ENCODE peak calls at places on chromosomes 4 and X, in nine cellular contexts. One of them, this sample, is unnamed.

GRCh38 chr4:67885727-67886126 is 1.9 kb upstream of the TMPRSS11D start:
- DNase-seq in ecto neural progenitor cell: no peak
- DNase-seq in NCI-H446 treated with DMSO at 0.1 percent for 48 hours: no peak
- DNase-seq in activated CD4-positive, alpha-beta T cell treated with anti-CD3 and anti-CD28 coated beads, Interleukin-2, amount 10 ng/mL, durations not matched to agents 7 days and 5 days: no peak
- DNase-seq in AG10803: peak
- DNase-seq in T follicular helper cell: no peak
- DNase-seq in SW 1271: peak
- DNase-seq in activated naive CD8-positive, alpha-beta T cell treated with anti-CD3 and anti-CD28 coated beads, Interleukin-2, amount 10 ng/mL, durations not matched to agents 7 days and 5 days: no peak
- DNase-seq in glutamatergic neuron: no peak
- DNase-seq in this sample: peak

GRCh38 chr4:57055873-57056272 is 54.3 kb downstream of the IGFBP7 start:
- DNase-seq in ecto neural progenitor cell: no peak
- DNase-seq in NCI-H446 treated with DMSO at 0.1 percent for 48 hours: peak
- DNase-seq in activated CD4-positive, alpha-beta T cell treated with anti-CD3 and anti-CD28 coated beads, Interleukin-2, amount 10 ng/mL, durations not matched to agents 7 days and 5 days: no peak
- DNase-seq in AG10803: no peak
- DNase-seq in T follicular helper cell: no peak
- DNase-seq in SW 1271: no peak
- DNase-seq in activated naive CD8-positive, alpha-beta T cell treated with anti-CD3 and anti-CD28 coated beads, Interleukin-2, amount 10 ng/mL, durations not matched to agents 7 days and 5 days: no peak
- DNase-seq in glutamatergic neuron: no peak
- DNase-seq in this sample: no peak

GRCh38 chr4:102586644-102587021 is 85.5 kb downstream of the NFKB1 start:
- DNase-seq in ecto neural progenitor cell: no peak
- DNase-seq in NCI-H446 treated with DMSO at 0.1 percent for 48 hours: no peak
- DNase-seq in activated CD4-positive, alpha-beta T cell treated with anti-CD3 and anti-CD28 coated beads, Interleukin-2, amount 10 ng/mL, durations not matched to agents 7 days and 5 days: peak
- DNase-seq in AG10803: no peak
- DNase-seq in T follicular helper cell: no peak
- DNase-seq in SW 1271: no peak
- DNase-seq in activated naive CD8-positive, alpha-beta T cell treated with anti-CD3 and anti-CD28 coated beads, Interleukin-2, amount 10 ng/mL, durations not matched to agents 7 days and 5 days: peak
- DNase-seq in glutamatergic neuron: no peak
- DNase-seq in this sample: no peak

GRCh38 chr4:67134616-67135015 is 410.7 kb downstream of the CENPC start:
- DNase-seq in ecto neural progenitor cell: no peak
- DNase-seq in NCI-H446 treated with DMSO at 0.1 percent for 48 hours: peak
- DNase-seq in activated CD4-positive, alpha-beta T cell treated with anti-CD3 and anti-CD28 coated beads, Interleukin-2, amount 10 ng/mL, durations not matched to agents 7 days and 5 days: no peak
- DNase-seq in AG10803: no peak
- DNase-seq in T follicular helper cell: no peak
- DNase-seq in SW 1271: no peak
- DNase-seq in activated naive CD8-positive, alpha-beta T cell treated with anti-CD3 and anti-CD28 coated beads, Interleukin-2, amount 10 ng/mL, durations not matched to agents 7 days and 5 days: no peak
- DNase-seq in glutamatergic neuron: no peak
- DNase-seq in this sample: peak

GRCh38 chr4:145231906-145232700 is 51.7 kb upstream of the OTUD4 start:
- DNase-seq in ecto neural progenitor cell: no peak
- DNase-seq in NCI-H446 treated with DMSO at 0.1 percent for 48 hours: no peak
- DNase-seq in activated CD4-positive, alpha-beta T cell treated with anti-CD3 and anti-CD28 coated beads, Interleukin-2, amount 10 ng/mL, durations not matched to agents 7 days and 5 days: no peak
- DNase-seq in AG10803: peak
- DNase-seq in T follicular helper cell: no peak
- DNase-seq in SW 1271: no peak
- DNase-seq in activated naive CD8-positive, alpha-beta T cell treated with anti-CD3 and anti-CD28 coated beads, Interleukin-2, amount 10 ng/mL, durations not matched to agents 7 days and 5 days: no peak
- DNase-seq in glutamatergic neuron: no peak
- DNase-seq in this sample: peak

GRCh38 chrX:13092455-13092941 is 48.1 kb upstream of the FAM9C start:
- DNase-seq in ecto neural progenitor cell: no peak
- DNase-seq in NCI-H446 treated with DMSO at 0.1 percent for 48 hours: no peak
- DNase-seq in activated CD4-positive, alpha-beta T cell treated with anti-CD3 and anti-CD28 coated beads, Interleukin-2, amount 10 ng/mL, durations not matched to agents 7 days and 5 days: peak
- DNase-seq in AG10803: no peak
- DNase-seq in T follicular helper cell: peak
- DNase-seq in SW 1271: no peak
- DNase-seq in activated naive CD8-positive, alpha-beta T cell treated with anti-CD3 and anti-CD28 coated beads, Interleukin-2, amount 10 ng/mL, durations not matched to agents 7 days and 5 days: peak
- DNase-seq in glutamatergic neuron: no peak
- DNase-seq in this sample: no peak

GRCh38 chrX:28847423-28847822 is 260.2 kb downstream of the IL1RAPL1 start:
- DNase-seq in ecto neural progenitor cell: no peak
- DNase-seq in NCI-H446 treated with DMSO at 0.1 percent for 48 hours: no peak
- DNase-seq in activated CD4-positive, alpha-beta T cell treated with anti-CD3 and anti-CD28 coated beads, Interleukin-2, amount 10 ng/mL, durations not matched to agents 7 days and 5 days: no peak
- DNase-seq in AG10803: no peak
- DNase-seq in T follicular helper cell: no peak
- DNase-seq in SW 1271: no peak
- DNase-seq in activated naive CD8-positive, alpha-beta T cell treated with anti-CD3 and anti-CD28 coated beads, Interleukin-2, amount 10 ng/mL, durations not matched to agents 7 days and 5 days: no peak
- DNase-seq in glutamatergic neuron: no peak
- DNase-seq in this sample: peak

GRCh38 chr4:147362868-147363440 is 117.9 kb upstream of the EDNRA start:
- DNase-seq in ecto neural progenitor cell: no peak
- DNase-seq in NCI-H446 treated with DMSO at 0.1 percent for 48 hours: no peak
- DNase-seq in activated CD4-positive, alpha-beta T cell treated with anti-CD3 and anti-CD28 coated beads, Interleukin-2, amount 10 ng/mL, durations not matched to agents 7 days and 5 days: no peak
- DNase-seq in AG10803: peak
- DNase-seq in T follicular helper cell: no peak
- DNase-seq in SW 1271: no peak
- DNase-seq in activated naive CD8-positive, alpha-beta T cell treated with anti-CD3 and anti-CD28 coated beads, Interleukin-2, amount 10 ng/mL, durations not matched to agents 7 days and 5 days: no peak
- DNase-seq in glutamatergic neuron: no peak
- DNase-seq in this sample: peak

GRCh38 chr4:145289403-145290076 is 109.2 kb upstream of the OTUD4 start:
- DNase-seq in ecto neural progenitor cell: no peak
- DNase-seq in NCI-H446 treated with DMSO at 0.1 percent for 48 hours: no peak
- DNase-seq in activated CD4-positive, alpha-beta T cell treated with anti-CD3 and anti-CD28 coated beads, Interleukin-2, amount 10 ng/mL, durations not matched to agents 7 days and 5 days: no peak
- DNase-seq in AG10803: peak
- DNase-seq in T follicular helper cell: no peak
- DNase-seq in SW 1271: no peak
- DNase-seq in activated naive CD8-positive, alpha-beta T cell treated with anti-CD3 and anti-CD28 coated beads, Interleukin-2, amount 10 ng/mL, durations not matched to agents 7 days and 5 days: no peak
- DNase-seq in glutamatergic neuron: no peak
- DNase-seq in this sample: peak

GRCh38 chrX:6021316-6022091 is 207.2 kb downstream of the NLGN4X start:
- DNase-seq in ecto neural progenitor cell: no peak
- DNase-seq in NCI-H446 treated with DMSO at 0.1 percent for 48 hours: no peak
- DNase-seq in activated CD4-positive, alpha-beta T cell treated with anti-CD3 and anti-CD28 coated beads, Interleukin-2, amount 10 ng/mL, durations not matched to agents 7 days and 5 days: peak
- DNase-seq in AG10803: peak
- DNase-seq in T follicular helper cell: no peak
- DNase-seq in SW 1271: no peak
- DNase-seq in activated naive CD8-positive, alpha-beta T cell treated with anti-CD3 and anti-CD28 coated beads, Interleukin-2, amount 10 ng/mL, durations not matched to agents 7 days and 5 days: no peak
- DNase-seq in glutamatergic neuron: peak
- DNase-seq in this sample: peak

GRCh38 chrX:72306085-72306801 is 529 bp upstream of the CITED1 start:
- DNase-seq in ecto neural progenitor cell: peak
- DNase-seq in NCI-H446 treated with DMSO at 0.1 percent for 48 hours: no peak
- DNase-seq in activated CD4-positive, alpha-beta T cell treated with anti-CD3 and anti-CD28 coated beads, Interleukin-2, amount 10 ng/mL, durations not matched to agents 7 days and 5 days: no peak
- DNase-seq in AG10803: no peak
- DNase-seq in T follicular helper cell: no peak
- DNase-seq in SW 1271: no peak
- DNase-seq in activated naive CD8-positive, alpha-beta T cell treated with anti-CD3 and anti-CD28 coated beads, Interleukin-2, amount 10 ng/mL, durations not matched to agents 7 days and 5 days: peak
- DNase-seq in glutamatergic neuron: peak
- DNase-seq in this sample: peak

GRCh38 chr4:134627386-134627785 is 425.8 kb upstream of the PABPC4L start:
- DNase-seq in ecto neural progenitor cell: no peak
- DNase-seq in NCI-H446 treated with DMSO at 0.1 percent for 48 hours: no peak
- DNase-seq in activated CD4-positive, alpha-beta T cell treated with anti-CD3 and anti-CD28 coated beads, Interleukin-2, amount 10 ng/mL, durations not matched to agents 7 days and 5 days: no peak
- DNase-seq in AG10803: no peak
- DNase-seq in T follicular helper cell: no peak
- DNase-seq in SW 1271: no peak
- DNase-seq in activated naive CD8-positive, alpha-beta T cell treated with anti-CD3 and anti-CD28 coated beads, Interleukin-2, amount 10 ng/mL, durations not matched to agents 7 days and 5 days: no peak
- DNase-seq in glutamatergic neuron: no peak
- DNase-seq in this sample: no peak

GRCh38 chr4:2837904-2838496 is 5.6 kb upstream of the ADD1 start:
- DNase-seq in ecto neural progenitor cell: no peak
- DNase-seq in NCI-H446 treated with DMSO at 0.1 percent for 48 hours: no peak
- DNase-seq in activated CD4-positive, alpha-beta T cell treated with anti-CD3 and anti-CD28 coated beads, Interleukin-2, amount 10 ng/mL, durations not matched to agents 7 days and 5 days: peak
- DNase-seq in AG10803: peak
- DNase-seq in T follicular helper cell: peak
- DNase-seq in SW 1271: no peak
- DNase-seq in activated naive CD8-positive, alpha-beta T cell treated with anti-CD3 and anti-CD28 coated beads, Interleukin-2, amount 10 ng/mL, durations not matched to agents 7 days and 5 days: peak
- DNase-seq in glutamatergic neuron: no peak
- DNase-seq in this sample: peak

GRCh38 chr4:8189551-8190466 is 9.3 kb upstream of the SH3TC1 start:
- DNase-seq in ecto neural progenitor cell: no peak
- DNase-seq in NCI-H446 treated with DMSO at 0.1 percent for 48 hours: no peak
- DNase-seq in activated CD4-positive, alpha-beta T cell treated with anti-CD3 and anti-CD28 coated beads, Interleukin-2, amount 10 ng/mL, durations not matched to agents 7 days and 5 days: no peak
- DNase-seq in AG10803: no peak
- DNase-seq in T follicular helper cell: no peak
- DNase-seq in SW 1271: no peak
- DNase-seq in activated naive CD8-positive, alpha-beta T cell treated with anti-CD3 and anti-CD28 coated beads, Interleukin-2, amount 10 ng/mL, durations not matched to agents 7 days and 5 days: no peak
- DNase-seq in glutamatergic neuron: peak
- DNase-seq in this sample: no peak

GRCh38 chr4:53005149-53005546 is 143.0 kb downstream of the RASL11B start:
- DNase-seq in ecto neural progenitor cell: no peak
- DNase-seq in NCI-H446 treated with DMSO at 0.1 percent for 48 hours: no peak
- DNase-seq in activated CD4-positive, alpha-beta T cell treated with anti-CD3 and anti-CD28 coated beads, Interleukin-2, amount 10 ng/mL, durations not matched to agents 7 days and 5 days: no peak
- DNase-seq in AG10803: no peak
- DNase-seq in T follicular helper cell: no peak
- DNase-seq in SW 1271: no peak
- DNase-seq in activated naive CD8-positive, alpha-beta T cell treated with anti-CD3 and anti-CD28 coated beads, Interleukin-2, amount 10 ng/mL, durations not matched to agents 7 days and 5 days: no peak
- DNase-seq in glutamatergic neuron: no peak
- DNase-seq in this sample: no peak

This sample was measured in adipocyte.